ENCODE peak calls at places on chromosomes 6 and 20, in seven cellular contexts. D is naive thymus-derived CD4-positive, alpha-beta T cell; Y is lower lobe of right lung; Z is nephron progenitor cell; R is neural progenitor cell; K is HFFc6; X is B cell. N is an unnamed sample.

GRCh38 chr20:40673442-40673841 is 15.6 kb downstream of the MAFB start:
- DNase-seq in R (no peak), Z (no peak), Y (no peak), K (no peak), D (no peak), X (no peak), N (no peak)

GRCh38 chr6:35945650-35946025 is 24.7 kb upstream of the SRPK1 start:
- DNase-seq in R (no peak), X (no peak), Y (no peak), D (no peak), K (no peak), Z (no peak), N (no peak)

GRCh38 chr6:16760536-16761468 is at the start of gene ATXN1:
- DNase-seq in X (peak), K (peak), R (peak), Y (peak), D (peak), Z (peak), N (no peak)

GRCh38 chr6:19759117-19759880 is 77.9 kb upstream of the ID4 start:
- DNase-seq in D (no peak), R (no peak), K (peak), Z (no peak), X (no peak), Y (no peak), N (no peak)

GRCh38 chr20:32879538-32879937 is 20.8 kb downstream of the EFCAB8 start:
- DNase-seq in R (no peak), Y (no peak), K (no peak), Z (no peak), D (no peak), X (no peak), N (no peak)

GRCh38 chr6:25005010-25005409 is 69.2 kb upstream of the RIPOR2 start:
- DNase-seq in Z (no peak), D (no peak), K (no peak), X (no peak), R (no peak), Y (no peak), N (no peak)

GRCh38 chr20:32885952-32886351 is 27.2 kb downstream of the EFCAB8 start:
- DNase-seq in Z (no peak), R (no peak), Y (no peak), D (no peak), K (no peak), X (no peak), N (no peak)

GRCh38 chr20:2374346-2375125 is 6.2 kb upstream of the TGM6 start:
- DNase-seq in D (no peak), K (no peak), X (no peak), R (no peak), Y (no peak), Z (no peak), N (no peak)

GRCh38 chr20:24637941-24638340 is 168.5 kb downstream of the SYNDIG1 start:
- DNase-seq in Z (no peak), X (no peak), Y (no peak), K (no peak), R (no peak), D (no peak), N (no peak)

N was measured in left lung.